ENCODE peak calls at places on chromosomes 5 and 9, in eight cellular contexts. Q is amygdala; R is A172; P is frontal cortex; D is stimulated activated CD4-positive, alpha-beta T cell treated with anti-CD3 and anti-CD28 coated beads, Interleukin-4, amount 100 ng/mL, for 4 hours; A is activated CD4-positive, alpha-beta memory T cell treated with anti-CD3 and anti-CD28 coated beads, Interleukin-2, amount 10 ng/mL, durations not matched to agents 7 days and 5 days; Z is nephron progenitor cell; C is NCI-H460. W is an unnamed sample.

GRCh38 chr5:43563321-43563720 is 6.4 kb upstream of the PAIP1 start:
- DNase-seq in Q (no peak), R (no peak), P (no peak), D (no peak), A (no peak), Z (no peak), C (no peak), W (no peak)

GRCh38 chr5:119393201-119393691 is 37.4 kb downstream of the TNFAIP8 start:
- DNase-seq in Q (no peak), R (no peak), P (no peak), D (no peak), A (no peak), Z (no peak), C (no peak), W (no peak)

GRCh38 chr9:137534256-137535119 is 15.7 kb downstream of the PNPLA7 start:
- DNase-seq in Q (no peak), R (peak; percentile 67), P (peak; percentile 62), D (no peak), A (no peak), Z (no peak), C (peak; percentile 64), W (peak; percentile 79)

GRCh38 chr5:112004867-112005532 is 248.0 kb upstream of the NREP start:
- DNase-seq in Q (no peak), R (peak; percentile 14), P (no peak), D (no peak), A (no peak), Z (no peak), C (no peak), W (peak; percentile 61)

GRCh38 chr5:150763023-150763793 is 4.4 kb upstream of the DCTN4 start:
- DNase-seq in Q (no peak), R (peak; percentile 90), P (no peak), D (no peak), A (no peak), Z (no peak), C (peak; percentile 22), W (peak; percentile 58)

GRCh38 chr9:113535756-113536155 is 72.2 kb downstream of the RGS3 start:
- DNase-seq in Q (no peak), R (no peak), P (no peak), D (no peak), A (no peak), Z (no peak), C (no peak), W (no peak)

GRCh38 chr9:92270511-92270910 is 23.0 kb downstream of the IARS1 start:
- DNase-seq in Q (no peak), R (no peak), P (no peak), D (no peak), A (no peak), Z (no peak), C (no peak), W (no peak)

GRCh38 chr5:62589504-62589903 is 10.9 kb downstream of the LRRC70 start:
- DNase-seq in Q (no peak), R (no peak), P (no peak), D (no peak), A (no peak), Z (no peak), C (no peak), W (peak; percentile 40)

GRCh38 chr9:134378901-134379338 is 52.7 kb downstream of the RXRA start:
- DNase-seq in Q (peak; percentile 53), R (peak; percentile 93), P (peak; percentile 82), D (no peak), A (no peak), Z (no peak), C (peak; percentile 56), W (peak; percentile 79)

GRCh38 chr5:1500411-1501091 is 23.2 kb downstream of the LPCAT1 start:
- DNase-seq in Q (peak; percentile 45), R (no peak), P (peak; percentile 59), D (no peak), A (no peak), Z (no peak), C (no peak), W (no peak)

GRCh38 chr5:159947708-159948358 is 31.6 kb downstream of the ADRA1B start:
- DNase-seq in Q (no peak), R (no peak), P (no peak), D (no peak), A (no peak), Z (no peak), C (no peak), W (no peak)

GRCh38 chr5:113122053-113122452 is 145.5 kb downstream of the DCP2 start:
- DNase-seq in Q (no peak), R (no peak), P (no peak), D (no peak), A (no peak), Z (no peak), C (no peak), W (peak; percentile 90)

GRCh38 chr5:82111191-82111590 is 139.4 kb downstream of the ATG10 start:
- DNase-seq in Q (no peak), R (peak; percentile 66), P (no peak), D (no peak), A (no peak), Z (no peak), C (no peak), W (no peak)

GRCh38 chr9:38626006-38626405 is 5.6 kb upstream of the ANKRD18A start:
- DNase-seq in Q (no peak), R (no peak), P (no peak), D (no peak), A (no peak), Z (no peak), C (no peak), W (no peak)

GRCh38 chr5:150082889-150083288 is 3.5 kb downstream of the CSF1R start:
- DNase-seq in Q (no peak), R (no peak), P (no peak), D (no peak), A (no peak), Z (no peak), C (no peak), W (no peak)

GRCh38 chr5:24353606-24354005 is 291.2 kb downstream of the CDH10 start:
- DNase-seq in Q (no peak), R (no peak), P (no peak), D (no peak), A (no peak), Z (no peak), C (no peak), W (peak; percentile 23)

GRCh38 chr9:92422611-92423010 is 1.7 kb downstream of the OMD start:
- DNase-seq in Q (no peak), R (no peak), P (no peak), D (no peak), A (no peak), Z (no peak), C (no peak), W (no peak)

GRCh38 chr5:93569295-93570164 is 11.5 kb downstream of the NR2F1-AS1 start:
- DNase-seq in Q (no peak), R (no peak), P (no peak), D (no peak), A (no peak), Z (no peak), C (no peak), W (no peak)

GRCh38 chr5:36079200-36079761 is 12.6 kb upstream of the UGT3A2 start:
- DNase-seq in Q (no peak), R (peak; percentile 68), P (peak; percentile 46), D (no peak), A (peak; percentile 31), Z (peak; percentile 34), C (peak; percentile 53), W (peak; percentile 82)

GRCh38 chr5:149471406-149472183 is 79.6 kb downstream of the CSNK1A1 start:
- DNase-seq in Q (no peak), R (peak; percentile 88), P (no peak), D (no peak), A (no peak), Z (no peak), C (no peak), W (peak; percentile 65)

GRCh38 chr5:140833993-140834392 is at the start of gene PCDHA7:
- DNase-seq in Q (no peak), R (peak; percentile 8), P (no peak), D (no peak), A (no peak), Z (no peak), C (peak; percentile 26), W (no peak)

GRCh38 chr9:83405674-83406255 is 132.4 kb downstream of the FRMD3 start:
- DNase-seq in Q (no peak), R (no peak), P (no peak), D (no peak), A (no peak), Z (no peak), C (no peak), W (no peak)